ENCODE peak calls at places on chromosomes 13 and 19, in five cellular contexts. One of them, this sample, is unnamed. For H3K9me3, the result is how much of the 10 kb centered on the place peaks cover.

GRCh38 chr13:107581009-107581408 is 634.3 kb downstream of the LIG4 start:
- DNase-seq in IMR-90: no peak
- DNase-seq in psoas muscle: no peak
- DNase-seq in ovary: no peak
- DNase-seq in CD8-positive, alpha-beta T cell: no peak
- DNase-seq in this sample: no peak

GRCh38 chr19:17889609-17890214 is 18.0 kb downstream of the SLC5A5 start:
- DNase-seq in IMR-90: peak
- DNase-seq in psoas muscle: no peak
- DNase-seq in ovary: peak
- DNase-seq in CD8-positive, alpha-beta T cell: no peak
- DNase-seq in this sample: no peak

GRCh38 chr13:96377835-96378234 is 287.9 kb downstream of the HS6ST3 start:
- DNase-seq in IMR-90: no peak
- DNase-seq in psoas muscle: no peak
- DNase-seq in ovary: no peak
- DNase-seq in CD8-positive, alpha-beta T cell: no peak
- DNase-seq in this sample: no peak

GRCh38 chr13:98476106-98476505 is 100.8 kb downstream of the STK24 start:
- DNase-seq in IMR-90: no peak
- DNase-seq in psoas muscle: no peak
- DNase-seq in ovary: no peak
- DNase-seq in CD8-positive, alpha-beta T cell: peak
- DNase-seq in this sample: no peak

GRCh38 chr13:51524846-51525566 is 59.3 kb upstream of the WDFY2 start:
- DNase-seq in IMR-90: peak
- DNase-seq in psoas muscle: no peak
- DNase-seq in ovary: no peak
- DNase-seq in CD8-positive, alpha-beta T cell: no peak
- DNase-seq in this sample: no peak

GRCh38 chr13:99876651-99877050 is 94.9 kb downstream of the ZIC5 start:
- DNase-seq in IMR-90: no peak
- DNase-seq in psoas muscle: no peak
- DNase-seq in ovary: no peak
- DNase-seq in CD8-positive, alpha-beta T cell: no peak
- DNase-seq in this sample: no peak

GRCh38 chr19:51368366-51369282 is at the start of gene CLDND2:
- DNase-seq in IMR-90: no peak
- DNase-seq in psoas muscle: peak
- DNase-seq in ovary: peak
- DNase-seq in CD8-positive, alpha-beta T cell: peak
- DNase-seq in this sample: no peak

GRCh38 chr13:27619093-27619705 is 1.1 kb downstream of the LNX2 start:
- DNase-seq in IMR-90: peak
- DNase-seq in psoas muscle: no peak
- DNase-seq in ovary: no peak
- DNase-seq in CD8-positive, alpha-beta T cell: no peak
- DNase-seq in this sample: peak

GRCh38 chr13:35743165-35743564 is 266.7 kb upstream of the MAB21L1 start:
- DNase-seq in IMR-90: no peak
- DNase-seq in psoas muscle: no peak
- DNase-seq in ovary: no peak
- DNase-seq in CD8-positive, alpha-beta T cell: no peak
- DNase-seq in this sample: no peak

GRCh38 chr19:13033819-13034611 is 38.7 kb downstream of the NFIX start:
- DNase-seq in IMR-90: peak
- DNase-seq in psoas muscle: peak
- DNase-seq in ovary: peak
- DNase-seq in CD8-positive, alpha-beta T cell: peak
- DNase-seq in this sample: peak

GRCh38 chr13:32060319-32060924 is 28.8 kb downstream of the FRY start:
- DNase-seq in IMR-90: peak
- DNase-seq in psoas muscle: peak
- DNase-seq in ovary: no peak
- DNase-seq in CD8-positive, alpha-beta T cell: no peak
- DNase-seq in this sample: no peak

GRCh38 chr13:49733181-49733951 is 42.1 kb upstream of the EBPL start:
- DNase-seq in IMR-90: peak
- DNase-seq in psoas muscle: no peak
- DNase-seq in ovary: no peak
- DNase-seq in CD8-positive, alpha-beta T cell: no peak
- DNase-seq in this sample: no peak

GRCh38 chr19:41443813-41444455 is 978 bp downstream of the ERICH4 start:
- DNase-seq in IMR-90: no peak
- DNase-seq in psoas muscle: no peak
- DNase-seq in ovary: peak
- DNase-seq in CD8-positive, alpha-beta T cell: no peak
- DNase-seq in this sample: no peak

GRCh38 chr19:40312533-40312932 is 27.4 kb upstream of the AKT2 start:
- DNase-seq in IMR-90: no peak
- DNase-seq in psoas muscle: no peak
- DNase-seq in ovary: no peak
- DNase-seq in CD8-positive, alpha-beta T cell: no peak
- DNase-seq in this sample: no peak

GRCh38 chr19:41325640-41325946 is 15.6 kb downstream of the CCDC97 start:
- DNase-seq in IMR-90: no peak
- DNase-seq in psoas muscle: no peak
- DNase-seq in ovary: no peak
- DNase-seq in CD8-positive, alpha-beta T cell: no peak
- DNase-seq in this sample: no peak

GRCh38 chr19:34220472-34221063 is 33.8 kb upstream of the GARRE1 start:
- DNase-seq in IMR-90: peak
- DNase-seq in psoas muscle: no peak
- DNase-seq in ovary: no peak
- DNase-seq in CD8-positive, alpha-beta T cell: peak
- DNase-seq in this sample: peak

GRCh38 chr13:86383151-86383550 is 583.9 kb upstream of the SLITRK6 start:
- DNase-seq in IMR-90: no peak
- DNase-seq in psoas muscle: no peak
- DNase-seq in ovary: no peak
- DNase-seq in CD8-positive, alpha-beta T cell: no peak
- DNase-seq in this sample: no peak

GRCh38 chr13:25977216-25977615 is 74.6 kb downstream of the SHISA2 start:
- DNase-seq in IMR-90: no peak
- DNase-seq in psoas muscle: no peak
- DNase-seq in ovary: no peak
- DNase-seq in CD8-positive, alpha-beta T cell: no peak
- DNase-seq in this sample: no peak

GRCh38 chr19:47157455-47158321 is 27.1 kb downstream of the SAE1 start:
- DNase-seq in IMR-90: peak
- DNase-seq in psoas muscle: no peak
- DNase-seq in ovary: no peak
- DNase-seq in CD8-positive, alpha-beta T cell: peak
- DNase-seq in this sample: peak

GRCh38 chr13:51330741-51331140 is 8.8 kb upstream of the SERPINE3 start:
- DNase-seq in IMR-90: no peak
- DNase-seq in psoas muscle: no peak
- DNase-seq in ovary: no peak
- DNase-seq in CD8-positive, alpha-beta T cell: no peak
- DNase-seq in this sample: no peak

GRCh38 chr13:112055417-112056206 is 11.3 kb upstream of the SOX1 start:
- DNase-seq in IMR-90: no peak
- DNase-seq in psoas muscle: no peak
- DNase-seq in ovary: no peak
- DNase-seq in CD8-positive, alpha-beta T cell: no peak
- DNase-seq in this sample: peak

GRCh38 chr13:58979851-58980250 is 1183.9 kb downstream of the DIAPH3 start:
- DNase-seq in IMR-90: no peak
- DNase-seq in psoas muscle: no peak
- DNase-seq in ovary: no peak
- DNase-seq in CD8-positive, alpha-beta T cell: no peak
- DNase-seq in this sample: no peak

GRCh38 chr13:77375554-77375953 is 48.7 kb upstream of the MYCBP2 start:
- DNase-seq in IMR-90: no peak
- DNase-seq in psoas muscle: no peak
- DNase-seq in ovary: no peak
- DNase-seq in CD8-positive, alpha-beta T cell: no peak
- DNase-seq in this sample: no peak

GRCh38 chr13:113900646-113901045 is 36.8 kb upstream of the GAS6 start:
- DNase-seq in IMR-90: no peak
- DNase-seq in psoas muscle: no peak
- DNase-seq in ovary: no peak
- DNase-seq in CD8-positive, alpha-beta T cell: no peak
- DNase-seq in this sample: no peak

GRCh38 chr13:113898391-113898790 is 34.5 kb upstream of the GAS6 start:
- DNase-seq in IMR-90: no peak
- DNase-seq in psoas muscle: no peak
- DNase-seq in ovary: no peak
- DNase-seq in CD8-positive, alpha-beta T cell: no peak
- DNase-seq in this sample: no peak

GRCh38 chr13:113897966-113898365 is 34.1 kb upstream of the GAS6 start:
- DNase-seq in IMR-90: no peak
- DNase-seq in psoas muscle: no peak
- DNase-seq in ovary: no peak
- DNase-seq in CD8-positive, alpha-beta T cell: no peak
- DNase-seq in this sample: no peak

GRCh38 chr13:113895436-113895835 is 31.6 kb upstream of the GAS6 start:
- DNase-seq in IMR-90: peak
- DNase-seq in psoas muscle: no peak
- DNase-seq in ovary: no peak
- DNase-seq in CD8-positive, alpha-beta T cell: no peak
- DNase-seq in this sample: no peak

DNA sequence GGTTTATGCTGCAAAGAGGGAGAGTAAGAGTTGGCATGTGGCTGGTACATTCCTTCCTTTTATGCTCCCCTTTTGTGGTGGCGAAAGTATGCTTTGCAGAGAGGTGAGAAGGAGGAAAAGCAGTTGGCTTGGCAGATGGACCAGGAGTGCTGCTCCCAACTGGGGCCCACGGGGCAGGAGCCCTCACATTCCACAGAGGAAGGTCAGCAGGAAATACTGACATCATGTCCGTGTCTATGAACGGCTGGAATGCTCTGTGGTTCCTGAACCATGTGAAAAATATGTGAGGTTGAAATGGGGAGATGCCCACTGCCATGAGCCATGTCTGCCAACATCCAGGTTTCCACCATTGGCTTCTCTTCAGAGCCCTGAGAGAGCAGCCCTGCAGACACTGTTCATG is 33.3 kb upstream of the GAS6 start:
- DNase-seq in IMR-90: peak
- DNase-seq in psoas muscle: no peak
- DNase-seq in ovary: no peak
- DNase-seq in CD8-positive, alpha-beta T cell: no peak
- DNase-seq in this sample: peak
- H3K4me3 ChIP-seq in IMR-90: no peak
- H3K4me3 ChIP-seq in psoas muscle: no peak
- H3K4me3 ChIP-seq in ovary: no peak
- H3K4me3 ChIP-seq in CD8-positive, alpha-beta T cell: no peak
- H3K4me3 ChIP-seq in this sample: no peak

DNA sequence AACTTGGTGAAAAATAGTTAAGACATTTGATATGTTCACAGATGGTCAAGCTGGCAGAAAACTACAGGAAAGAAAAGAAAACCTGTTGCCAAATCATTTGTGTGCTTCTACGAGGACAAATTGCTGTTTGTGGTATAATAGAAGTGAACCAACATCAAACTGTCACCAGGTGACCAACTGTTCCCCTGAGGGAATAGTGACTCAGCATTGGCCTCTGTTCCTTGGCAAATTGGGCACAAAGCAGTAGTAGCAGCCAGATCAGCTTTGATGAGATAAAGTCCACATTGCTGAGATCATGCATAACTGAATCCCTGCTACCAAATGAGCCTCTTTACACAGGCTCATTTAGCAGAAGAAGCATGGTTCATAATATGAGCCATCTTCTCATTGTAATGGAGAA is 103.5 kb downstream of the POSTN start:
- DNase-seq in IMR-90: peak
- DNase-seq in psoas muscle: no peak
- DNase-seq in ovary: no peak
- DNase-seq in CD8-positive, alpha-beta T cell: no peak
- DNase-seq in this sample: no peak
- H3K27ac ChIP-seq in IMR-90: no peak
- H3K27ac ChIP-seq in psoas muscle: no peak
- H3K27ac ChIP-seq in ovary: no peak
- H3K27ac ChIP-seq in CD8-positive, alpha-beta T cell: no peak
- H3K27ac ChIP-seq in this sample: no peak

GRCh38 chr19:22919946-22920345 is 83.0 kb downstream of the ZNF728 start:
- DNase-seq in IMR-90: no peak
- DNase-seq in psoas muscle: no peak
- DNase-seq in ovary: no peak
- DNase-seq in CD8-positive, alpha-beta T cell: no peak
- DNase-seq in this sample: no peak
- H3K9me3 ChIP-seq in IMR-90: under half
- H3K9me3 ChIP-seq in psoas muscle: under half
- H3K9me3 ChIP-seq in ovary: under half
- H3K9me3 ChIP-seq in CD8-positive, alpha-beta T cell: under half
- H3K9me3 ChIP-seq in this sample: under half

GRCh38 chr19:48424694-48425219 is 21.0 kb upstream of the GRWD1 start:
- DNase-seq in IMR-90: peak
- DNase-seq in psoas muscle: no peak
- DNase-seq in ovary: peak
- DNase-seq in CD8-positive, alpha-beta T cell: no peak
- DNase-seq in this sample: peak
- H3K4me3 ChIP-seq in IMR-90: no peak
- H3K4me3 ChIP-seq in psoas muscle: no peak
- H3K4me3 ChIP-seq in ovary: no peak
- H3K4me3 ChIP-seq in CD8-positive, alpha-beta T cell: no peak
- H3K4me3 ChIP-seq in this sample: peak

GRCh38 chr19:16136185-16137067 is 7.1 kb upstream of the HSH2D start:
- DNase-seq in IMR-90: no peak
- DNase-seq in psoas muscle: no peak
- DNase-seq in ovary: no peak
- DNase-seq in CD8-positive, alpha-beta T cell: no peak
- DNase-seq in this sample: no peak

GRCh38 chr19:16135410-16136127 is 7.9 kb upstream of the HSH2D start:
- DNase-seq in IMR-90: no peak
- DNase-seq in psoas muscle: no peak
- DNase-seq in ovary: no peak
- DNase-seq in CD8-positive, alpha-beta T cell: no peak
- DNase-seq in this sample: no peak

GRCh38 chr19:16131648-16132047 is 11.8 kb upstream of the HSH2D start:
- DNase-seq in IMR-90: no peak
- DNase-seq in psoas muscle: no peak
- DNase-seq in ovary: no peak
- DNase-seq in CD8-positive, alpha-beta T cell: no peak
- DNase-seq in this sample: no peak

GRCh38 chr19:16134510-16134909 is 9.0 kb upstream of the HSH2D start:
- DNase-seq in IMR-90: no peak
- DNase-seq in psoas muscle: no peak
- DNase-seq in ovary: no peak
- DNase-seq in CD8-positive, alpha-beta T cell: no peak
- DNase-seq in this sample: no peak

DNA sequence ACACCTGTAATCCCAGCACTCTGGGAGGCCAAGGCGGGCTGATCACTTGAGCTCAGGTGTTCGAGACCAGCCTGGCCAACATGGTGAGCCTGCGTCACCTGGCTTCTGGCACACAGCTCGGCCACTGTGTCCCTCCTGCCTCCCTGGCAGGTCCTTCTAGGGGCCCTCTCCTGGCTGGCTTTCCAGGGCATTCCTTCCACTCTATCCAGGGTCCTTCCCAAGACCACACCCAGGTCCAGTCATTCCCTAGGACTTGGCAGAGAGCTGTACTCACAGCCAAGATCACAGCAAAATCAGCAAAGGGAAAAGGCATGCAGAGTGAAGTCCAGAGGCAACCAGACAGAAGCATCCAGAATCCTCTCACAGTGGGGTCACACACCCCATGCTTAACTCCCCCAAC is 9.7 kb upstream of the HSH2D start:
- DNase-seq in IMR-90: no peak
- DNase-seq in psoas muscle: no peak
- DNase-seq in ovary: no peak
- DNase-seq in CD8-positive, alpha-beta T cell: no peak
- DNase-seq in this sample: no peak
- H3K27ac ChIP-seq in IMR-90: no peak
- H3K27ac ChIP-seq in psoas muscle: no peak
- H3K27ac ChIP-seq in ovary: no peak
- H3K27ac ChIP-seq in CD8-positive, alpha-beta T cell: no peak
- H3K27ac ChIP-seq in this sample: no peak

GRCh38 chr13:46032341-46032740 is 20.2 kb downstream of the ZC3H13 start:
- DNase-seq in IMR-90: no peak
- DNase-seq in psoas muscle: no peak
- DNase-seq in ovary: no peak
- DNase-seq in CD8-positive, alpha-beta T cell: no peak
- DNase-seq in this sample: no peak
- H3K9me3 ChIP-seq in IMR-90: under half
- H3K9me3 ChIP-seq in psoas muscle: under half
- H3K9me3 ChIP-seq in ovary: under half
- H3K9me3 ChIP-seq in CD8-positive, alpha-beta T cell: under half
- H3K9me3 ChIP-seq in this sample: under half

This sample was measured in SJSA1.